ENCODE peak calls at places on chromosomes 16 and 17, in four cellular contexts. A, H, Q and E are unnamed samples. For H3K27me3, the result is how much of the 10 kb centered on the place peaks cover.

GRCh38 chr17:850828-851759 is 68.9 kb downstream of the MRM3 start:
- DNase-seq in A (peak), H (no peak), Q (no peak), E (no peak)

GRCh38 chr16:939941-940340 is 30.8 kb downstream of the LMF1 start:
- DNase-seq in A (no peak), H (no peak), Q (no peak), E (no peak)

GRCh38 chr17:77423589-77424451 is 283.1 kb downstream of the SEC14L1 start:
- DNase-seq in A (peak), H (no peak), Q (peak), E (no peak)

GRCh38 chr17:45640141-45640850 is 143.8 kb upstream of the CRHR1 start:
- DNase-seq in A (peak), H (peak), Q (peak), E (peak)

GRCh38 chr17:59377410-59377809 is 46.0 kb downstream of the YPEL2 start:
- DNase-seq in A (no peak), H (no peak), Q (no peak), E (no peak)

GRCh38 chr17:37500378-37500777 is 10.7 kb downstream of the DUSP14 start:
- DNase-seq in A (no peak), H (no peak), Q (no peak), E (no peak)

GRCh38 chr16:87927195-87927562 is 9.2 kb downstream of the CA5A start:
- DNase-seq in A (no peak), H (no peak), Q (no peak), E (no peak)

GRCh38 chr17:78735832-78736525 is 46.1 kb downstream of the CYTH1 start:
- DNase-seq in A (no peak), H (no peak), Q (no peak), E (no peak)

GRCh38 chr16:30665830-30666190 is 7.6 kb downstream of the FBRS start:
- DNase-seq in A (no peak), H (no peak), Q (no peak), E (no peak)

GRCh38 chr17:68036304-68037147 is 991 bp downstream of the KPNA2 start:
- DNase-seq in A (no peak), H (no peak), Q (no peak), E (no peak)

GRCh38 chr17:45847747-45848146 is 3.1 kb downstream of the SPPL2C start:
- DNase-seq in A (no peak), H (no peak), Q (no peak), E (no peak)

GRCh38 chr16:11552445-11552844 is 34.3 kb downstream of the LITAF start:
- DNase-seq in A (peak), H (no peak), Q (no peak), E (no peak)

GRCh38 chr16:81004646-81005353 is 1.9 kb downstream of the CMC2 start:
- DNase-seq in A (peak), H (no peak), Q (no peak), E (no peak)

GRCh38 chr17:2954898-2955445 is 108.4 kb downstream of the OR1D5 start:
- DNase-seq in A (no peak), H (no peak), Q (peak), E (no peak)
- H3K27ac ChIP-seq in A (no peak), H (no peak), Q (peak), E (no peak)

DNA sequence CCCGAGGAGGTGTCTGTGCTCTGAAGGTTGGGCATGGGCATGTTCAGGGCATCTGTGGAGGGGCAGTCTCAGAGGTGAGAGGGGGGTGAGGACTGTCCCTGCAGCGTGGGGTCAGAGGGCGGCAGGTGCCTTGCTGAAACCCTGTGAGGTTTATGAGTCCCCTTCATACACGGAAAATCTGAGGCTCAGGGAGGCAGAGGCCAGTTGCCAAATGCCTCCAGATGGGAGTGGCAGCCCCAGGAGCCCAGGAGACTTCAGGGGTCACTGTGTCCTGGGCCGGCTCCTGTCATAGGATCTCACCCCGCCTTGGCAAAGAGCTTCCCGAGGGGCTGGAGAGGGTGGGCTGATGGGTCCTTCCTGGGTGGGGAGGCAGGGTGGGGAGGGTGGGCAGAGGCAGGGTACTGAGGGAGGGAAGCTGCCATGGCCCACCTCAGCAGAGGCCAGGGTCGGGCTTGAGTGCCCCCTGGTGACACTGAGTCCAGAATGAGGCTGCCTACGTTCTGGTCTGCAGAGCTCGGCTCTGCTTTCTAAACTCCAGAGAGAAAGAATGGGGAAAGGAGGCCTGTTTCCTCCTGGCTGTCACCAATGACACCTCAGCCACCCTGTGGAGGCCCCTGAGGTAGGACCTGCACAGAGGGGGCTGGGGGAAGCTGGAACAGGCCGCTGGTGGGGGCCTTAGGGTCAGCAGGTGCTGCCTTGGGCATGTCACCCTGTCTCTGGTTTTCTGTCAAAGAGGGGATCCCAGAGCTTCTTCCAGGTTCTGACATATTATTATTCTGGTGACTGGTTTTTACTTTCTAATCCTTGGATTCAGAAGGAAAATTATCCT is 1.1 kb downstream of the LGALS9 start:
- DNase-seq in A (no peak), H (no peak), Q (no peak), E (no peak)
- H3K4me3 ChIP-seq in A (no peak), H (peak), Q (peak), E (no peak)

GRCh38 chr17:55263565-55264272 is 1.0 kb upstream of the HLF start:
- DNase-seq in A (no peak), H (no peak), Q (no peak), E (no peak)
- H3K27me3 ChIP-seq in A (under half), H (half or more), Q (under half), E (under half)

GRCh38 chr17:40328386-40328766 is 19.4 kb downstream of the RARA start:
- DNase-seq in A (no peak), H (no peak), Q (no peak), E (no peak)
- H3K27ac ChIP-seq in A (no peak), H (peak), Q (peak), E (no peak)